ENCODE peak calls at places on chromosome 3, in nine cellular contexts. One of them, this sample, is unnamed.

GRCh38 chr3:170751083-170751893 is 118.7 kb downstream of the RPL22L1 start:
- DNase-seq in mammary epithelial cell: peak
- DNase-seq in activated CD8-positive, alpha-beta T cell treated with anti-CD3 and anti-CD28 coated beads for 36 hours: no peak
- DNase-seq in nephron progenitor cell: no peak
- DNase-seq in tibial nerve: peak
- DNase-seq in transverse colon: peak
- DNase-seq in lower leg skin: peak
- DNase-seq in neural progenitor cell: no peak
- DNase-seq in ovary: peak
- DNase-seq in this sample: no peak

GRCh38 chr3:68977486-68978167 is 35.9 kb downstream of the EOGT start:
- DNase-seq in mammary epithelial cell: no peak
- DNase-seq in activated CD8-positive, alpha-beta T cell treated with anti-CD3 and anti-CD28 coated beads for 36 hours: no peak
- DNase-seq in nephron progenitor cell: no peak
- DNase-seq in tibial nerve: no peak
- DNase-seq in transverse colon: no peak
- DNase-seq in lower leg skin: no peak
- DNase-seq in neural progenitor cell: no peak
- DNase-seq in ovary: no peak
- DNase-seq in this sample: no peak

GRCh38 chr3:59982510-59982909 is 932.7 kb upstream of the CFAP20DC start:
- DNase-seq in mammary epithelial cell: no peak
- DNase-seq in activated CD8-positive, alpha-beta T cell treated with anti-CD3 and anti-CD28 coated beads for 36 hours: no peak
- DNase-seq in nephron progenitor cell: no peak
- DNase-seq in tibial nerve: no peak
- DNase-seq in transverse colon: no peak
- DNase-seq in lower leg skin: no peak
- DNase-seq in neural progenitor cell: no peak
- DNase-seq in ovary: no peak
- DNase-seq in this sample: no peak

GRCh38 chr3:144585953-144586352 is 614.3 kb downstream of the DIPK2A start:
- DNase-seq in mammary epithelial cell: no peak
- DNase-seq in activated CD8-positive, alpha-beta T cell treated with anti-CD3 and anti-CD28 coated beads for 36 hours: no peak
- DNase-seq in nephron progenitor cell: no peak
- DNase-seq in tibial nerve: no peak
- DNase-seq in transverse colon: no peak
- DNase-seq in lower leg skin: no peak
- DNase-seq in neural progenitor cell: no peak
- DNase-seq in ovary: no peak
- DNase-seq in this sample: no peak

GRCh38 chr3:196631655-196632032 is 7.8 kb upstream of the NRROS start:
- DNase-seq in mammary epithelial cell: no peak
- DNase-seq in activated CD8-positive, alpha-beta T cell treated with anti-CD3 and anti-CD28 coated beads for 36 hours: peak
- DNase-seq in nephron progenitor cell: no peak
- DNase-seq in tibial nerve: no peak
- DNase-seq in transverse colon: no peak
- DNase-seq in lower leg skin: no peak
- DNase-seq in neural progenitor cell: no peak
- DNase-seq in ovary: no peak
- DNase-seq in this sample: no peak

GRCh38 chr3:120496278-120496975 is 45.6 kb upstream of the FSTL1 start:
- DNase-seq in mammary epithelial cell: peak
- DNase-seq in activated CD8-positive, alpha-beta T cell treated with anti-CD3 and anti-CD28 coated beads for 36 hours: no peak
- DNase-seq in nephron progenitor cell: no peak
- DNase-seq in tibial nerve: no peak
- DNase-seq in transverse colon: no peak
- DNase-seq in lower leg skin: no peak
- DNase-seq in neural progenitor cell: no peak
- DNase-seq in ovary: no peak
- DNase-seq in this sample: no peak

GRCh38 chr3:70608434-70608833 is 296.0 kb upstream of the MDFIC2 start:
- DNase-seq in mammary epithelial cell: no peak
- DNase-seq in activated CD8-positive, alpha-beta T cell treated with anti-CD3 and anti-CD28 coated beads for 36 hours: no peak
- DNase-seq in nephron progenitor cell: no peak
- DNase-seq in tibial nerve: no peak
- DNase-seq in transverse colon: no peak
- DNase-seq in lower leg skin: no peak
- DNase-seq in neural progenitor cell: no peak
- DNase-seq in ovary: no peak
- DNase-seq in this sample: no peak

GRCh38 chr3:172104471-172105072 is 65.2 kb downstream of the FNDC3B start:
- DNase-seq in mammary epithelial cell: peak
- DNase-seq in activated CD8-positive, alpha-beta T cell treated with anti-CD3 and anti-CD28 coated beads for 36 hours: no peak
- DNase-seq in nephron progenitor cell: peak
- DNase-seq in tibial nerve: no peak
- DNase-seq in transverse colon: no peak
- DNase-seq in lower leg skin: no peak
- DNase-seq in neural progenitor cell: peak
- DNase-seq in ovary: no peak
- DNase-seq in this sample: no peak

GRCh38 chr3:171770689-171771620 is 39.3 kb downstream of the PLD1 start:
- DNase-seq in mammary epithelial cell: peak
- DNase-seq in activated CD8-positive, alpha-beta T cell treated with anti-CD3 and anti-CD28 coated beads for 36 hours: no peak
- DNase-seq in nephron progenitor cell: peak
- DNase-seq in tibial nerve: peak
- DNase-seq in transverse colon: peak
- DNase-seq in lower leg skin: peak
- DNase-seq in neural progenitor cell: no peak
- DNase-seq in ovary: peak
- DNase-seq in this sample: peak

GRCh38 chr3:159237221-159237620 is 435.4 kb downstream of the MFSD1 start:
- DNase-seq in mammary epithelial cell: peak
- DNase-seq in activated CD8-positive, alpha-beta T cell treated with anti-CD3 and anti-CD28 coated beads for 36 hours: no peak
- DNase-seq in nephron progenitor cell: no peak
- DNase-seq in tibial nerve: no peak
- DNase-seq in transverse colon: no peak
- DNase-seq in lower leg skin: no peak
- DNase-seq in neural progenitor cell: no peak
- DNase-seq in ovary: no peak
- DNase-seq in this sample: no peak

DNA sequence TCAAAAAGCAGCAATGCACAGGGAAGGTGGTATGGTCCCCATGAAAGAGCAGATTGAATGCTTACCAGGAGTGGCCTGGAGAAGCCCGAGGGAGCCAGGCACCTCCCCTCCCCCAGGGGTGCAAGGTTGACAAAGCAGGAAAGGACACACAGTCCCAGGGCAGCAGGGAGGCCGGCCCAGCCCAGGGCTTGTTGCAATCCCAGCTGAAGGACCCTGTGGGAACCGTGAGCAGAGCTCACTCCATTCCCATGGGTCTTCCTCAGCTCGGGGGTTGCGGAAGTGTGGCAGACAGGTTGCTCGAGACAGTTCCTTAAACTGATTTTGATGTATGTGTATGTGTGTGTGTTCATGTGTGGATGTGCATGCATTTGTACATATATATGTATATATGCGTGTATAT is 15.8 kb downstream of the UROC1 start:
- DNase-seq in mammary epithelial cell: no peak
- DNase-seq in activated CD8-positive, alpha-beta T cell treated with anti-CD3 and anti-CD28 coated beads for 36 hours: no peak
- DNase-seq in nephron progenitor cell: no peak
- DNase-seq in tibial nerve: no peak
- DNase-seq in transverse colon: no peak
- DNase-seq in lower leg skin: no peak
- DNase-seq in neural progenitor cell: peak
- DNase-seq in ovary: no peak
- DNase-seq in this sample: no peak
- TF ChIP-seq CTCF in mammary epithelial cell: no peak
- TF ChIP-seq CTCF in activated CD8-positive, alpha-beta T cell treated with anti-CD3 and anti-CD28 coated beads for 36 hours: no peak
- TF ChIP-seq CTCF in nephron progenitor cell: no peak
- TF ChIP-seq CTCF in tibial nerve: no peak
- TF ChIP-seq CTCF in transverse colon: no peak
- TF ChIP-seq CTCF in lower leg skin: no peak
- TF ChIP-seq CTCF in neural progenitor cell: no peak
- TF ChIP-seq CTCF in ovary: no peak
- TF ChIP-seq CTCF in this sample: no peak

GRCh38 chr3:52053307-52054304 is 2.8 kb downstream of the DUSP7 start:
- DNase-seq in mammary epithelial cell: peak
- DNase-seq in activated CD8-positive, alpha-beta T cell treated with anti-CD3 and anti-CD28 coated beads for 36 hours: peak
- DNase-seq in nephron progenitor cell: no peak
- DNase-seq in tibial nerve: no peak
- DNase-seq in transverse colon: no peak
- DNase-seq in lower leg skin: peak
- DNase-seq in neural progenitor cell: peak
- DNase-seq in ovary: peak
- DNase-seq in this sample: peak

GRCh38 chr3:52055537-52056351 is 627 bp downstream of the DUSP7 start:
- DNase-seq in mammary epithelial cell: no peak
- DNase-seq in activated CD8-positive, alpha-beta T cell treated with anti-CD3 and anti-CD28 coated beads for 36 hours: peak
- DNase-seq in nephron progenitor cell: peak
- DNase-seq in tibial nerve: no peak
- DNase-seq in transverse colon: peak
- DNase-seq in lower leg skin: no peak
- DNase-seq in neural progenitor cell: peak
- DNase-seq in ovary: peak
- DNase-seq in this sample: peak

GRCh38 chr3:52052831-52053306 is 3.5 kb downstream of the DUSP7 start:
- DNase-seq in mammary epithelial cell: peak
- DNase-seq in activated CD8-positive, alpha-beta T cell treated with anti-CD3 and anti-CD28 coated beads for 36 hours: peak
- DNase-seq in nephron progenitor cell: peak
- DNase-seq in tibial nerve: peak
- DNase-seq in transverse colon: peak
- DNase-seq in lower leg skin: peak
- DNase-seq in neural progenitor cell: peak
- DNase-seq in ovary: peak
- DNase-seq in this sample: peak

GRCh38 chr3:52056521-52056967 is at the start of gene DUSP7:
- DNase-seq in mammary epithelial cell: peak
- DNase-seq in activated CD8-positive, alpha-beta T cell treated with anti-CD3 and anti-CD28 coated beads for 36 hours: peak
- DNase-seq in nephron progenitor cell: peak
- DNase-seq in tibial nerve: peak
- DNase-seq in transverse colon: peak
- DNase-seq in lower leg skin: no peak
- DNase-seq in neural progenitor cell: peak
- DNase-seq in ovary: peak
- DNase-seq in this sample: peak

DNA sequence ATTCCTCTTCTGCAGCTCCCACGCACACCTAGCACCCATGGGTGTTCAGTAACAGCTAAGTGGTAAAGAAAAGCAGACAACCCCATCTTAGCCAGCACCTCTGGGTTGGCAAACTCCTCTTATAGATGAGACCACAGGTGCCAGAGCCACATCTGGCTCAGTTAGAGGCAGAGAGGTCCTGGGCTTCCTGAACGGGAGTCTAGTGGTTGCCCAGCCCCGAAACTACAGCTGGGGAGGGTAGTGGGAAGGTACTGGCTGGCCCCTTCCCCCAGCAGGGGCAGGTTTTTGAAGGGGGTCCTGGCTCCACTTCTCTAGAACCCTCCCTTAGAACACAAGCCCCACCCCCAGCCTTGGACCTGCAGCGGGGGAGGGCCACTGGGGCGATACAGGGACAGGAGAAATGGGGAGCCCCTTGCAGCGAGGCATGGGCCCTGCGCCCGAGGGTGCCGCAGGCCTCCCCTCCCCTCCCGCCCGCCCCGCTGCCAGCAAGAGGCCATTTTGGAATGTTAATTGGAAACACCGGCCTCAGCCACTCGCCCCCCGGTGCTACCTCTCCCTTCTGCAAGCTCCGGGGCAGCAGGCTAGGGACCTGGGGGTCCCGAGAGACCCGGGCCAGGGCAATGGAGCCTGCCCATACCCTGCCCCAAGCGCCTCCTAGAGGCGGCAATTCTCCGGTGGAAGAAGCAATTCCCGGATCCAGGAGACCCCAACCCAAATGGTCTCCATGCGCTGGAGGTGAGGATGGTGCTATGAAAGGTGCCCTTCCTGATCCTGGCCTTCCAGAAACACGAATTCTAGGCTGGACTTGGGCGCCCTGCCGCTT is 1.5 kb downstream of the DUSP7 start:
- DNase-seq in mammary epithelial cell: no peak
- DNase-seq in activated CD8-positive, alpha-beta T cell treated with anti-CD3 and anti-CD28 coated beads for 36 hours: peak
- DNase-seq in nephron progenitor cell: peak
- DNase-seq in tibial nerve: no peak
- DNase-seq in transverse colon: peak
- DNase-seq in lower leg skin: no peak
- DNase-seq in neural progenitor cell: peak
- DNase-seq in ovary: no peak
- DNase-seq in this sample: no peak
- TF ChIP-seq CTCF in mammary epithelial cell: peak
- TF ChIP-seq CTCF in activated CD8-positive, alpha-beta T cell treated with anti-CD3 and anti-CD28 coated beads for 36 hours: no peak
- TF ChIP-seq CTCF in nephron progenitor cell: peak
- TF ChIP-seq CTCF in tibial nerve: no peak
- TF ChIP-seq CTCF in transverse colon: no peak
- TF ChIP-seq CTCF in lower leg skin: no peak
- TF ChIP-seq CTCF in neural progenitor cell: peak
- TF ChIP-seq CTCF in ovary: no peak
- TF ChIP-seq CTCF in this sample: peak

GRCh38 chr3:149251186-149251585 is 29.6 kb upstream of the CP start:
- DNase-seq in mammary epithelial cell: no peak
- DNase-seq in activated CD8-positive, alpha-beta T cell treated with anti-CD3 and anti-CD28 coated beads for 36 hours: no peak
- DNase-seq in nephron progenitor cell: no peak
- DNase-seq in tibial nerve: no peak
- DNase-seq in transverse colon: no peak
- DNase-seq in lower leg skin: no peak
- DNase-seq in neural progenitor cell: no peak
- DNase-seq in ovary: no peak
- DNase-seq in this sample: no peak
- TF ChIP-seq CTCF in mammary epithelial cell: no peak
- TF ChIP-seq CTCF in activated CD8-positive, alpha-beta T cell treated with anti-CD3 and anti-CD28 coated beads for 36 hours: no peak
- TF ChIP-seq CTCF in nephron progenitor cell: no peak
- TF ChIP-seq CTCF in tibial nerve: no peak
- TF ChIP-seq CTCF in transverse colon: no peak
- TF ChIP-seq CTCF in lower leg skin: no peak
- TF ChIP-seq CTCF in neural progenitor cell: no peak
- TF ChIP-seq CTCF in ovary: no peak
- TF ChIP-seq CTCF in this sample: no peak

GRCh38 chr3:127369356-127369935 is 81.6 kb upstream of the PRR20G start:
- DNase-seq in mammary epithelial cell: no peak
- DNase-seq in activated CD8-positive, alpha-beta T cell treated with anti-CD3 and anti-CD28 coated beads for 36 hours: no peak
- DNase-seq in nephron progenitor cell: no peak
- DNase-seq in tibial nerve: no peak
- DNase-seq in transverse colon: no peak
- DNase-seq in lower leg skin: no peak
- DNase-seq in neural progenitor cell: no peak
- DNase-seq in ovary: no peak
- DNase-seq in this sample: no peak

GRCh38 chr3:127366383-127366782 is 78.5 kb upstream of the PRR20G start:
- DNase-seq in mammary epithelial cell: no peak
- DNase-seq in activated CD8-positive, alpha-beta T cell treated with anti-CD3 and anti-CD28 coated beads for 36 hours: no peak
- DNase-seq in nephron progenitor cell: no peak
- DNase-seq in tibial nerve: no peak
- DNase-seq in transverse colon: no peak
- DNase-seq in lower leg skin: no peak
- DNase-seq in neural progenitor cell: peak
- DNase-seq in ovary: no peak
- DNase-seq in this sample: no peak

GRCh38 chr3:127368186-127369032 is 80.6 kb upstream of the PRR20G start:
- DNase-seq in mammary epithelial cell: no peak
- DNase-seq in activated CD8-positive, alpha-beta T cell treated with anti-CD3 and anti-CD28 coated beads for 36 hours: no peak
- DNase-seq in nephron progenitor cell: no peak
- DNase-seq in tibial nerve: no peak
- DNase-seq in transverse colon: no peak
- DNase-seq in lower leg skin: no peak
- DNase-seq in neural progenitor cell: peak
- DNase-seq in ovary: no peak
- DNase-seq in this sample: no peak

GRCh38 chr3:127365383-127365782 is 77.5 kb upstream of the PRR20G start:
- DNase-seq in mammary epithelial cell: peak
- DNase-seq in activated CD8-positive, alpha-beta T cell treated with anti-CD3 and anti-CD28 coated beads for 36 hours: no peak
- DNase-seq in nephron progenitor cell: no peak
- DNase-seq in tibial nerve: no peak
- DNase-seq in transverse colon: peak
- DNase-seq in lower leg skin: no peak
- DNase-seq in neural progenitor cell: no peak
- DNase-seq in ovary: no peak
- DNase-seq in this sample: no peak

GRCh38 chr3:127367593-127367992 is 79.7 kb upstream of the PRR20G start:
- DNase-seq in mammary epithelial cell: no peak
- DNase-seq in activated CD8-positive, alpha-beta T cell treated with anti-CD3 and anti-CD28 coated beads for 36 hours: no peak
- DNase-seq in nephron progenitor cell: no peak
- DNase-seq in tibial nerve: no peak
- DNase-seq in transverse colon: no peak
- DNase-seq in lower leg skin: no peak
- DNase-seq in neural progenitor cell: no peak
- DNase-seq in ovary: no peak
- DNase-seq in this sample: no peak
- TF ChIP-seq CTCF in mammary epithelial cell: no peak
- TF ChIP-seq CTCF in activated CD8-positive, alpha-beta T cell treated with anti-CD3 and anti-CD28 coated beads for 36 hours: no peak
- TF ChIP-seq CTCF in nephron progenitor cell: no peak
- TF ChIP-seq CTCF in tibial nerve: no peak
- TF ChIP-seq CTCF in transverse colon: no peak
- TF ChIP-seq CTCF in lower leg skin: no peak
- TF ChIP-seq CTCF in neural progenitor cell: no peak
- TF ChIP-seq CTCF in ovary: no peak
- TF ChIP-seq CTCF in this sample: no peak